ENCODE peak calls at places on chromosomes 13 and 19, in six cellular contexts. K is IMR-90, C is H9, R is neuronal stem cell, O is H1, F is mesenchymal stem cell. E is an unnamed sample.

GRCh38 chr19:33618884-33619283 is 2.9 kb upstream of the CHST8 start:
- DNase-seq in R (no peak), K (no peak), O (no peak), C (no peak), F (no peak), E (no peak)

GRCh38 chr13:90732049-90732448 is 615.4 kb upstream of the MIR17HG start:
- DNase-seq in F (no peak), C (peak), K (no peak), R (no peak), O (peak), E (no peak)

GRCh38 chr13:41780736-41781708 is 179.9 kb downstream of the VWA8 start:
- DNase-seq in O (no peak), F (peak), R (no peak), K (peak), C (no peak), E (no peak)

GRCh38 chr13:77918391-77919261 is at the start of gene EDNRB:
- DNase-seq in C (peak), O (peak), R (peak), F (peak), K (peak), E (peak)

GRCh38 chr13:75713852-75714251 is 77.7 kb downstream of the LMO7 start:
- DNase-seq in C (no peak), O (no peak), F (no peak), R (no peak), K (no peak), E (peak)

GRCh38 chr19:3450796-3451411 is 29.4 kb downstream of the SMIM24 start:
- DNase-seq in R (no peak), K (peak), O (no peak), F (peak), C (no peak), E (peak)

GRCh38 chr13:41060723-41061074 is 610 bp upstream of the WBP4 start:
- DNase-seq in C (peak), F (peak), K (no peak), R (peak), O (peak), E (peak)

GRCh38 chr19:49071860-49072547 is 495 bp downstream of the KCNA7 start:
- DNase-seq in F (no peak), R (peak), K (no peak), O (peak), C (peak), E (no peak)

GRCh38 chr19:23409392-23410048 is 14.2 kb upstream of the ZNF91 start:
- DNase-seq in K (no peak), R (no peak), C (no peak), F (no peak), O (no peak), E (no peak)

GRCh38 chr13:77980592-77980991 is 62.0 kb upstream of the EDNRB start:
- DNase-seq in O (no peak), F (peak), C (no peak), K (peak), R (no peak), E (peak)

GRCh38 chr13:111139874-111140561 is 24.9 kb downstream of the ARHGEF7 start:
- DNase-seq in K (no peak), R (no peak), F (no peak), O (no peak), C (no peak), E (no peak)

GRCh38 chr13:49635599-49636433 is 7.5 kb downstream of the ARL11 start:
- DNase-seq in O (peak), F (peak), K (peak), C (peak), R (no peak), E (peak)

GRCh38 chr19:2917275-2918184 is 16.8 kb downstream of the ZNF57 start:
- DNase-seq in R (no peak), K (no peak), C (no peak), O (no peak), F (no peak), E (no peak)

GRCh38 chr19:50838239-50838638 is 4.9 kb upstream of the KLK15 start:
- DNase-seq in C (no peak), O (no peak), R (no peak), F (peak), K (no peak), E (no peak)

GRCh38 chr13:46575321-46575721 is 22.4 kb downstream of the LRCH1 start:
- DNase-seq in F (peak), K (peak), R (no peak), C (no peak), O (no peak), E (no peak)

GRCh38 chr13:113616991-113617749 is 32.6 kb downstream of the TFDP1 start:
- DNase-seq in R (peak), F (peak), C (peak), K (peak), O (no peak), E (no peak)

GRCh38 chr19:40689339-40690049 is 957 bp downstream of the NUMBL start:
- DNase-seq in F (peak), C (no peak), R (no peak), O (peak), K (no peak), E (peak)
- H3K27ac ChIP-seq in F (no peak), C (no peak), R (no peak), O (no peak), K (peak), E (no peak)

DNA sequence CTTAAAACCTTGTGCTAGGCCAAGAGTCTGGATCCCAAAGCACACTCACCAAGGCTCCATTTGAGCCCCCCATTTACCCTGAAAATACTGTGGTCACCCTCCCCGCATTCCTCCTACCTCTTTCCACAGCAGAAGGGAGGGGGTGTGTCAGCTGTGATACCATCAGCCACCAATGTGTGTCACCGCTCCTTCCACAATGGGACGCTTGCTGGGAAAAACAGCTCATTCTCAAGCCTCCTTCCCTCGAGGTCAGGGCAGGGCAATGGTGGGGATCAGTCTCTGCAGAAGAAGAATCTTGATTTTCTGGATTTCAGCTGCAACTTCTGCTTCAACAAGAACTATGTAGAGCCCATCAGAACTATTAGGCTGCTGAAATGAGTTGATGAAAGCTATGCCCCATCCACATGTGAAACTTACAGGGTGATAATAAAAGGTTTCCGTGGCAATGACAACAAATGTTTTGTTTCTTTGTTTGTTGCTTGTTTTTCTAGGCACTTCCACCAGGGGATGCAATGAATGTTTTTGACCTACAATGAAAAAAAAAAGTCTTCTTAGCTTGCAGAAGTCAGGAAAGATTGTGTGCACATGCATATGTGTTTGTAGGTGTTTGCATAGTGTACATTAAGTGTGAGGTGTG is 26.4 kb upstream of the ZNF507 start:
- DNase-seq in R (peak), F (peak), K (no peak), O (peak), C (peak), E (peak)
- H4K91ac ChIP-seq in R (no peak), F (no peak), K (no peak), O (no peak), C (no peak), E (no peak)

DNA sequence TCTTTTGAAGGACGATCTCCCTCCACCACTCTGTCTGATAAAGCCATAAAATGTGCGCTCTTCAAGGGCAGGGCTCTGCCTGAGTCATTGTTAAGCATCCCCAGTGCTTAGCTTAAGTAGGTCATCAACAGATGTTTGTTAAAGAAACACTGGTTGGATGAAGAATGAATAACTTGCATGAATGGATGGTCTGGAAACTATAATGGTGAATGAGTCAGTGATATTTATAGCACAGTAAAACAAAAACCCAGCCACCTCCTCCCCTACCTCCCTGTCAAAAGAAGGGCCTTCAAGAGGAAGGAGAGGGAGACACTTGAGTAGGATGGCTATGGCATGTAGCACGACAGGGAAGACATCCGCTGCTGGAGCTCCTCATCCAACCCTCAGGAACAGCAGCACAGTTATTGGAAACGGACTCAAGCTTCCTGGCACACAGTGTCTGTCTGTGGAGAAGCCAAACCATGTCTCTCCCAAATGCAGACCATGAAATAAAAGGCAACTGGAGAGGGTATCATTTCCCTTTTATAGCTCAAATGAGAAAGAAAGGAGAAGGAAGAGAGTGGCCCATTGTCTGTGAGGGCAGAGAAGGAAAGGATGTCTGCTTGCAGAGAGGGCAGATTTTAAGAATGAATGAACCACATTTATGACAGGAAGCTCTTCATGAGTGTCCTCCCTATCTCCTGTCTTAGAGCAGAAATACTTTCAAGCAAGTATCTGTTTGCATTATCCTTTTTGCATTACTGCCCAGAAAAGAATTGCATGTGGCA is 183.4 kb upstream of the UBL3 start:
- DNase-seq in C (no peak), O (no peak), R (no peak), F (peak), K (peak), E (no peak)
- H3K27ac ChIP-seq in C (no peak), O (no peak), R (no peak), F (no peak), K (no peak), E (no peak)

DNA sequence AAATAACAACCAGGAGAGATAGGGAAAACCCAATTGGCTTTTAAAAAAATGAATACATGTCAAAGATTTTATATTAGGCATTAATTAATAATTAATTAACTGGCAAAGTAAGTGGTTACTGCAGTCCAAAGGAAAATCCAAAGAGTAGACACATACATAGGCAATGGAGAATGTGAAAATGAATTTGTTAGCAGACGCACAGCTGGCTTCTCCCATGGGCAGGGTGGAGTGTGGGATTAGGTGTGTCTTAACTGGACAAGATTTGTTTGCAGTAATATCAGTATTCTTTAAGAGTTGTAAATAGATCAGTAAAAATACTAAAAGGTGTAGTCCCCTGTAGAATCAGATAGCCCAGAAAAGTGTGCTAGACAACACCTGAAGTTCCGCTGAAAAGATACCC is 58.7 kb downstream of the DHRS12 start:
- DNase-seq in F (no peak), R (no peak), K (no peak), C (no peak), O (no peak), E (no peak)
- H4K91ac ChIP-seq in F (no peak), R (no peak), K (no peak), C (no peak), O (no peak), E (no peak)

GRCh38 chr19:58555920-58556632 is 1.2 kb upstream of the CHMP2A start:
- DNase-seq in C (no peak), F (no peak), K (no peak), R (no peak), O (no peak), E (no peak)
- H3K27ac ChIP-seq in C (no peak), F (no peak), K (no peak), R (no peak), O (no peak), E (no peak)

E was measured in trophoblast cell.